ENCODE peak calls at places on chromosome 18, in nine cellular contexts. U, T, G, J, Q, X, E, C and N are unnamed samples.

GRCh38 chr18:33231474-33232317 is 208.8 kb downstream of the CCDC178 start:
- DNase-seq in U (peak; percentile 68), T (peak; percentile 53), G (peak; percentile 18), J (no peak), Q (peak; percentile 57), X (peak; percentile 11), E (peak; percentile 60), C (peak; percentile 55), N (peak; percentile 7)

GRCh38 chr18:62554083-62554815 is 31.4 kb downstream of the ZCCHC2 start:
- DNase-seq in U (no peak), T (no peak), G (no peak), J (no peak), Q (no peak), X (no peak), E (no peak), C (peak; percentile 4), N (no peak)

GRCh38 chr18:21760321-21760720 is 19.7 kb downstream of the MIB1 start:
- DNase-seq in U (peak; percentile 45), T (no peak), G (no peak), J (no peak), Q (no peak), X (no peak), E (peak; percentile 65), C (no peak), N (no peak)

GRCh38 chr18:43539862-43540261 is 262.6 kb upstream of the SYT4 start:
- DNase-seq in U (peak; percentile 10), T (no peak), G (no peak), J (no peak), Q (no peak), X (no peak), E (no peak), C (peak; percentile 12), N (no peak)

GRCh38 chr18:27599202-27599829 is 414.2 kb upstream of the CHST9 start:
- DNase-seq in U (peak; percentile 62), T (peak; percentile 24), G (no peak), J (no peak), Q (no peak), X (no peak), E (peak; percentile 28), C (peak; percentile 68), N (no peak)

GRCh38 chr18:62982600-62983251 is 267.4 kb downstream of the PHLPP1 start:
- DNase-seq in U (peak; percentile 57), T (peak; percentile 81), G (peak; percentile 50), J (no peak), Q (no peak), X (no peak), E (peak; percentile 63), C (peak; percentile 62), N (peak; percentile 25)

GRCh38 chr18:40851014-40851429 is 1104.0 kb upstream of the PIK3C3 start:
- DNase-seq in U (peak; percentile 25), T (no peak), G (no peak), J (no peak), Q (no peak), X (no peak), E (peak; percentile 54), C (peak; percentile 67), N (no peak)

GRCh38 chr18:46950064-46950656 is 32.8 kb downstream of the KATNAL2 start:
- DNase-seq in U (peak; percentile 44), T (peak; percentile 55), G (peak; percentile 3), J (no peak), Q (no peak), X (no peak), E (no peak), C (peak; percentile 6), N (no peak)

GRCh38 chr18:58375051-58375450 is 253.8 kb downstream of the ALPK2 start:
- DNase-seq in U (no peak), T (no peak), G (no peak), J (no peak), Q (no peak), X (no peak), E (no peak), C (no peak), N (no peak)

GRCh38 chr18:33577688-33578370 is at the start of gene ASXL3:
- DNase-seq in U (peak; percentile 46), T (peak; percentile 91), G (no peak), J (peak; percentile 52), Q (peak; percentile 60), X (peak; percentile 61), E (no peak), C (no peak), N (no peak)

GRCh38 chr18:63683152-63683551 is 19.6 kb upstream of the SERPINB11 start:
- DNase-seq in U (peak; percentile 97), T (no peak), G (no peak), J (no peak), Q (no peak), X (no peak), E (peak; percentile 96), C (peak; percentile 97), N (no peak)

GRCh38 chr18:77567202-77567601 is 317.6 kb downstream of the GALR1 start:
- DNase-seq in U (no peak), T (no peak), G (no peak), J (no peak), Q (no peak), X (no peak), E (no peak), C (no peak), N (no peak)

GRCh38 chr18:54223568-54224241 is 764 bp downstream of the MBD2 start:
- DNase-seq in U (peak; percentile 95), T (peak; percentile 40), G (no peak), J (peak; percentile 63), Q (peak; percentile 69), X (peak; percentile 33), E (peak; percentile 92), C (peak; percentile 89), N (peak; percentile 8)

GRCh38 chr18:68152770-68153169 is 562.1 kb downstream of the TMX3 start:
- DNase-seq in U (no peak), T (no peak), G (no peak), J (no peak), Q (no peak), X (no peak), E (no peak), C (no peak), N (no peak)

DNA sequence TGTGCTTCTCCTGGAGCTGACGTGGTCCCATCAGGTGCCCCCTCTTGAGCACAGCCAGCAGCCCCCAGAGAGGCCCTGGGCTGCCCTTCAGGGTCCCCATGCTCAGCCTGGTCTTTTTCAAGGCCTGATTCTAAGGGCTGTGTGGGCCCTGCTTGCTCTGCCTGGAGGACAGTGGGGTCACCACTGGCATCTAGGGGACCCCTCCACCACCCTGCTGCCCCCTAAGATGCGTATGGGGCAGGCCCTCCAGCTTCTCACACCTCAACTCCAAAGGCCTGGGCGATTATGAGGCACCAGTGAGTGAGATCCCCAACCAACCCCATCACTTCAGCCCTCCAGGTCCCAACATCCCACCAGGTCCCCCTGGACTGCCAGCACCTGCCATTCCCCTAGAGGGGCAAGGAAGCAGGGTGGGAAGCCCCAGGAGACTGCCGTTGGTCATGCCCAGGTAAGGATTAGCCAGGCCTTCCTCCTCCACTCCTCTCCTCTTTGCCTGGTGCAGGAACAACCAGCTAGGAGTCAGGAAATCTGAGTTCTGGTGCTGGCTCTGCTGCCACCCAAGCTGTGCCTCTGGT is 114.4 kb downstream of the SMAD7 start:
- DNase-seq in U (no peak), T (no peak), G (no peak), J (peak; percentile 9), Q (peak; percentile 34), X (no peak), E (no peak), C (no peak), N (no peak)
- H3K27ac ChIP-seq in U (no peak overlapping the region), T (no peak overlapping the region), G (peak overlapping the region; percentile 17), J (no peak overlapping the region), Q (no peak overlapping the region), X (no peak overlapping the region), E (no peak overlapping the region), C (no peak overlapping the region), N (no peak overlapping the region)

DNA sequence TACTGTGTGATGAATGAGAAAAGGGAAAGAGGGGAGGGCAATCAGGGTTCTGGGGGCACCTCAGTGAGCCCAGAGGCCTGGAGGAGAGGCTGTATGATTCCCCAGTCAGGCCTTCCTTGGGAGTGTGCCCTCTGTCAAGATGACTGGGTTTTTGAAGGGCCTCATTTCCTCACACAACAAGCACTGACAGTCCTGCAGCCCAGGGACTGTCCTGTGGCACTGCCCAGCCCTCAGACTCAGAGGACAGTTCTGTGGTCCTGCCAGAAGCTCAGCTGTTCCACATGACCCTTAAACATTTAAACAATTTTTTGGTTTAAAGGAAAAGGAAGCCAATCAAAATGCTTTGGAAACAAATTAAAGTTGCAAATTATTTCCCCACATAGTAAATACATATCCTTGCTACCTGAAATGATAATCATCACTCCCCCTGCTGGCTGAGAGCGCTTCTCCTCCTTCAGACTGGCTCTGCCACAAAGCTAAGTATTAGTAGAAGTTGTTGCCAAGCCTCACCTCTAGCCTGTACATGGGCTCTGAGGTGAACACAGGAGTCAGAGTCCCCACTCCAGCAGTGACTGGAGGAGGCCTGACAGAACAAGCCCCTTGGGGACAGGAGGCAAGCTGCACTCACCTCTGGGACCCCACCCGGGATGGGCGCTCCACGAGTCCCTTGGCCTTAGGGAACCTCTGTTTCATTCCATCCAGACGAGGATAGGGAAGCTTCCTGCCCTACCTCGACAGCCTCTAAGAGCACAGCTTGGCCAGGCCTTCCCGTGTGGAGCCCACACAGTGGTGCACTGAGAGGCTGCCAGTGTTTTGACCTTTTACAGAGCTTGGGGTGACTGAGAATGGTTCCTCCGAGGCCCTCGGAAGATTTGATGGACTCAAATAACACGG is 91.2 kb upstream of the SMAD7 start:
- DNase-seq in U (peak; percentile 68), T (no peak), G (peak; percentile 45), J (no peak), Q (no peak), X (peak; percentile 37), E (peak; percentile 56), C (peak; percentile 46), N (peak; percentile 63)
- H3K36me3 ChIP-seq in U (peaks cover 14% of the 10 kb centered on the region), T (peaks cover 10% of the 10 kb centered on the region), G (no peaks in the 10 kb centered on the region), J (peaks cover 21% of the 10 kb centered on the region), Q (no peaks in the 10 kb centered on the region), X (peaks cover 41% of the 10 kb centered on the region), E (peaks cover 3% of the 10 kb centered on the region), C (peaks cover 5% of the 10 kb centered on the region), N (no peaks in the 10 kb centered on the region)

DNA sequence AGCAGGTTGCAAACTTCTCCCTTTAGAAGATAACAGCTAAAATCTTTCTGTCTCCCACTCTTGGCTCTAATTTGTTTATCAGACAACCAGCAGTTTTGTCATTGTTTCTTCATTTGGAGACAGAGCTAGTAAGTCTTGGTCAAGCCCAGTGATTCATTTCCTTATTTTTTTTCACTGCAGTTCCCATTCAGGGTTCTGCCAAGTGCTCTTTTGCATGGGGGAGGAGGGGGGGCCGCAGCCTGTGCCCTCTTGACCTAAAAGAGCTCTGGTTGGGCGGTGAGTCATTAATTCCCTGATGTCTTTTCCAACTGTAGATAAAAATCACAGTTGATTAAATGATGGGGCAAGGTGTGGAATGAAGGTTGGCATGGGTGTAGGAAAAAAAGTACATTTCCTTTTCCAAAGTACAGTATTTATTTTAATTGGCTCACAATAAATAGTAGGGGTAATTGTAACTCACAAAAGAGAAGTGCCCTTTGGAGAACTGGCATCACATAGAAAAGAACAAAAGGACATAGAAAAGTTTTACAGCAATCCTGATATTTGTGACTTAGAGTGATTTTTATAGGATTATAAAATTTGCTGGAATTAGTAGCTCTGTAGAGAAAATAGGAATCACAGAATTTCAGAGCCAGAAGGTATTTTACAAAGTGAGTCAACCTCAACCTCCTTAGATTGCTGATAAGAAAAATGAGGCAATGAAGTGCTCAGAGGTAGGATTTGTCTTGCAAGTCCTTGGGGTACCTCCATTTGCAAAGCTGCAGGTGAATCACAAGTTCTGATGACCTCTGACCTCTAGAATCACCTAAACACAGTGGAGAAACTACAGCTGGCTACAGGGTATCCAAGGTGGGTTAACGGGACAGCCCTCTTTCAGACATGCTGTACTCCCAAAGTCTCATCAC is 133.5 kb downstream of the SOCS6 start:
- DNase-seq in U (peak; percentile 93), T (no peak), G (no peak), J (peak; percentile 87), Q (peak; percentile 91), X (peak; percentile 69), E (peak; percentile 93), C (peak; percentile 90), N (no peak)
- H3K27ac ChIP-seq in U (peak overlapping the region; percentile 96), T (peak overlapping the region; percentile 60), G (no peak overlapping the region), J (peak overlapping the region; percentile 18), Q (no peak overlapping the region), X (peak overlapping the region; percentile 39), E (peak overlapping the region; percentile 48), C (peak overlapping the region; percentile 98), N (no peak overlapping the region)

GRCh38 chr18:2736823-2737222 is 81.3 kb downstream of the SMCHD1 start:
- DNase-seq in U (no peak), T (no peak), G (no peak), J (no peak), Q (no peak), X (no peak), E (no peak), C (no peak), N (no peak)
- H3K36me3 ChIP-seq in U (peaks cover 57% of the 10 kb centered on the region), T (peaks cover 66% of the 10 kb centered on the region), G (peaks cover 80% of the 10 kb centered on the region), J (peaks cover 86% of the 10 kb centered on the region), Q (peaks cover 2% of the 10 kb centered on the region), X (peaks cover 100% of the 10 kb centered on the region), E (peaks cover 30% of the 10 kb centered on the region), C (peaks cover 62% of the 10 kb centered on the region), N (peaks cover 61% of the 10 kb centered on the region)